ENCODE peak calls at places on chromosome 1, in seven cellular contexts. L, W, P, T, C, Z and S are unnamed samples. For H3K4me1, the result is how much of the 10 kb centered on the place peaks cover.

GRCh38 chr1:18962121-18962721 is 5.7 kb upstream of the IFFO2 start:
- DNase-seq in L (peak), W (no peak), P (peak), T (peak), C (no peak), Z (no peak), S (peak)

GRCh38 chr1:200035956-200036615 is 8.6 kb downstream of the NR5A2 start:
- DNase-seq in L (no peak), W (no peak), P (no peak), T (peak), C (no peak), Z (no peak), S (no peak)

GRCh38 chr1:56403321-56403720 is 176.0 kb downstream of the PLPP3 start:
- DNase-seq in L (no peak), W (no peak), P (no peak), T (no peak), C (no peak), Z (no peak), S (no peak)

GRCh38 chr1:100485855-100486258 is 52.1 kb upstream of the GPR88 start:
- DNase-seq in L (peak), W (no peak), P (no peak), T (no peak), C (no peak), Z (no peak), S (no peak)

GRCh38 chr1:21518774-21519455 is 9.7 kb downstream of the ALPL start:
- DNase-seq in L (no peak), W (peak), P (no peak), T (no peak), C (no peak), Z (no peak), S (no peak)

GRCh38 chr1:74937176-74937575 is 197.0 kb upstream of the LHX8 start:
- DNase-seq in L (no peak), W (no peak), P (no peak), T (no peak), C (peak), Z (no peak), S (no peak)

GRCh38 chr1:206738370-206739366 is 31.9 kb upstream of the IL19 start:
- DNase-seq in L (peak), W (no peak), P (no peak), T (peak), C (no peak), Z (no peak), S (no peak)

GRCh38 chr1:158002630-158003408 is 9.4 kb downstream of the KIRREL1 start:
- DNase-seq in L (peak), W (no peak), P (no peak), T (no peak), C (peak), Z (no peak), S (no peak)

GRCh38 chr1:46062651-46063319 is 69.6 kb downstream of the PIK3R3 start:
- DNase-seq in L (peak), W (no peak), P (no peak), T (no peak), C (peak), Z (no peak), S (no peak)

GRCh38 chr1:102742426-102742825 is 365.9 kb downstream of the COL11A1 start:
- DNase-seq in L (peak), W (no peak), P (no peak), T (no peak), C (peak), Z (no peak), S (no peak)

GRCh38 chr1:109425902-109426277 is 358 bp downstream of the PSMA5 start:
- DNase-seq in L (peak), W (peak), P (no peak), T (peak), C (peak), Z (peak), S (no peak)

GRCh38 chr1:216927111-216927510 is 203.9 kb upstream of the ESRRG start:
- DNase-seq in L (no peak), W (no peak), P (no peak), T (no peak), C (no peak), Z (no peak), S (no peak)

GRCh38 chr1:226649780-226650179 is 89.3 kb downstream of the ITPKB start:
- DNase-seq in L (peak), W (no peak), P (no peak), T (peak), C (no peak), Z (no peak), S (peak)

GRCh38 chr1:99657213-99658030 is 11.5 kb downstream of the PALMD start:
- DNase-seq in L (no peak), W (no peak), P (no peak), T (no peak), C (no peak), Z (no peak), S (no peak)

GRCh38 chr1:214514032-214514818 is 37.2 kb downstream of the PTPN14 start:
- DNase-seq in L (peak), W (no peak), P (no peak), T (peak), C (peak), Z (no peak), S (peak)

GRCh38 chr1:162373541-162374375 is 2.9 kb downstream of the SPATA46 start:
- DNase-seq in L (peak), W (no peak), P (no peak), T (no peak), C (no peak), Z (peak), S (no peak)

GRCh38 chr1:170377440-170377839 is 154.5 kb upstream of the GORAB start:
- DNase-seq in L (no peak), W (no peak), P (no peak), T (no peak), C (no peak), Z (no peak), S (no peak)

GRCh38 chr1:6596351-6596750 is 6.3 kb downstream of the KLHL21 start:
- DNase-seq in L (no peak), W (no peak), P (no peak), T (no peak), C (no peak), Z (no peak), S (no peak)
- H3K4me1 ChIP-seq in L (under half), W (under half), P (half or more), T (under half), C (under half), Z (under half), S (under half)

DNA sequence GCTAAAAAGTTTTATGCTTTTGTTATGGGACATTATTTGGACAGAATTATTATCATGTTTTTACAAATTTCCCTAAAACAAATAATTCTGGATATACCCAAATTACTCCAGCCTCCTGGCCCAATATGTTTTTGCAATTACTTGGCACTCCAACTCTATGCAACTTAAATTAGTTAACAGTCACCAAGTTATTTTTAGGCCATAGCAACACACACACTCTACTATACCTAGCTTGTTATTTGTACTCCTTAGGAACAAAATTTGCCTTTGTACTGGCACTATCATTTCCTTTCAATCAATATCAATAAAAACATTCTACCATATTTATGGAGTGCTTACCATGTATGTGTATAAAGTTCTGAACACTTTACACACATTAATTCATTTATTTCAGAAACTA is 7.7 kb downstream of the DUSP10 start:
- DNase-seq in L (no peak), W (no peak), P (no peak), T (no peak), C (no peak), Z (no peak), S (no peak)
- H3K4me1 ChIP-seq in L (under half), W (under half), P (under half), T (under half), C (half or more), Z (under half), S (under half)

DNA sequence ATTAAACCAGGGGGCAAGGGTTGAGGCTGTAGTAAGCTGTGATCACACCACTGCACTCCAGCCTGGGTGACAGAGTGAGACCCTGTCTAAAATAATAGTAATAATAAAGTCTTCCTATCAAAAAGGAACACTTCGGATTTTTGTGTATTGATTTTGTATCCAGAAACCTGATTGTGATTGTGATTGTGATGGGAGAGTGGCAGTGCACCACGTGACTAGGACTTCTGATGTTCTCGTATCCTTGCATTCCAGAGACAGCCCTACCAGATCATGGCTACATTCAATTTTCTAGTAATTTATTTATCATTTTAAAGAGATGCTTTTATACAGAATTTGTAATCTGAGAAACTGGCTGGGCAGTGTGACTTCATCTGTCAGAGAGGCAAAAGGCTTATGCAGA is 2.6 kb upstream of the KIF1B start:
- DNase-seq in L (no peak), W (no peak), P (no peak), T (no peak), C (no peak), Z (no peak), S (no peak)
- H3K4me1 ChIP-seq in L (under half), W (under half), P (under half), T (under half), C (under half), Z (under half), S (under half)

GRCh38 chr1:203278885-203279406 is 26.4 kb upstream of the BTG2 start:
- DNase-seq in L (no peak), W (no peak), P (no peak), T (no peak), C (peak), Z (no peak), S (no peak)
- H3K4me1 ChIP-seq in L (under half), W (under half), P (half or more), T (under half), C (under half), Z (under half), S (under half)

DNA sequence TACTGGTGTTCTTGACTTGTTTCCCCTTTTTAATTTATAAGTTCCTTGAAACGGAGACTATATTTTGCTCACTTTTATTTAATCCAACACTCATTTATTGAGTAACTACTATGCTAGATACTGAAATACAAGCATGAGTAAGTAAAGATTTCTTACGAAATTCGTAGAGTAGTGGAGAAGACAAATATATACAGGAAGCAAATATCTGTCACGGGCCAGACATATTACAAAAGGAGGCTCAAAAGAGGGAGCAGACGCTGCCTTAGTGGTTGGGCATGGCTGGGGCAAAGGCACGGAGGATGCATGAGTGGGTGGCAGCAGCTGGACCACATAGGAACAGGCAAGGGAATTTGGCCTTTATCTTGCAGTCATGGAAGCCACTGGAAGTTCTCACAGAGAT is 6.8 kb downstream of the NCF2 start:
- DNase-seq in L (peak), W (no peak), P (no peak), T (no peak), C (no peak), Z (no peak), S (no peak)
- H3K4me1 ChIP-seq in L (under half), W (under half), P (under half), T (under half), C (under half), Z (under half), S (under half)

GRCh38 chr1:156490401-156491032 is 10.1 kb downstream of the MEF2D start:
- DNase-seq in L (peak), W (no peak), P (no peak), T (peak), C (peak), Z (no peak), S (peak)
- H3K4me1 ChIP-seq in L (half or more), W (under half), P (half or more), T (under half), C (half or more), Z (half or more), S (half or more)

GRCh38 chr1:40050863-40051262 is 10.3 kb downstream of the CAP1 start:
- DNase-seq in L (no peak), W (no peak), P (no peak), T (no peak), C (no peak), Z (no peak), S (no peak)
- H3K4me1 ChIP-seq in L (under half), W (under half), P (under half), T (under half), C (under half), Z (under half), S (under half)

DNA sequence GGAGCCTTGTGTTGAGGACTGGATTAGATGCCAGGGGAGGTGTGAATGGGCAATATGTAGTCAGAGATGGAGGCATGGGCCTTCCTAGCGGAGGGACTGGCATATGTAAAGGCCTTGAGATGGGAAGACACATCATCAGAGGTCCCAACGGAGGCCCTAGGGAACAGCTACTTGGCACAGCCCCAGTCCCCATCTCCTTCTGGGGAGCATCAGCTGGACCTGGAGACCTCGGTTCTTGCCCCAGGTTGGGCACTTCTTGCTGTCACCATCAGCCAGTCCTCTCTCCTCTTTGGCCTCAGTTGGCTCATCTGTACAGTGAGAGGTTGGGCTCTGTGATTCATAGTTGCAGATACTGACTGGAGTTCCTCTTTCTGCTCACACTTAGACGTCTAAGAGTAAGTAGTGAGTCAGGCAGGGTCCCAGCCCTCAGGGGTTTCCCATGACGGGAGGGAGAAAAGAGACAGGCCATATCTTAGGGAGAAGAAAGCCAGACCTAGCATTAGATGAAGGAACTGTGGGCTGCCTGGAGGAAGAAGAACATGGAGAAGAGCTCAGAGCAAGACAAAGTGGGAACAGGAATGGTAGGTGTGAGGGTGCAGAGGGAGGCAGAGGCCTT is 3.4 kb upstream of the MARCKSL1 start:
- DNase-seq in L (peak), W (peak), P (no peak), T (no peak), C (peak), Z (no peak), S (no peak)
- H3K4me1 ChIP-seq in L (under half), W (under half), P (half or more), T (under half), C (under half), Z (under half), S (under half)